ENCODE peak calls at places on chromosomes 12 and 14, in six cellular contexts. M is sigmoid colon, W is ovary, Z is IMR-90, R is gastrocnemius medialis, B is uterus. P is an unnamed sample.

GRCh38 chr14:81591266-81591665 is 57.6 kb upstream of the SEL1L start:
- DNase-seq in W (no peak), Z (no peak), M (no peak), R (no peak), B (no peak), P (no peak)

GRCh38 chr12:47616440-47616839 is 89.4 kb downstream of the RPAP3 start:
- DNase-seq in M (no peak), R (no peak), B (no peak), Z (no peak), W (no peak), P (no peak)

GRCh38 chr14:98916036-98916435 is 356.0 kb downstream of the BCL11B start:
- DNase-seq in M (no peak), W (no peak), R (no peak), Z (no peak), B (no peak), P (no peak)

GRCh38 chr14:76101980-76102379 is 49.7 kb upstream of the GPATCH2L start:
- DNase-seq in R (no peak), W (no peak), Z (no peak), M (no peak), B (no peak), P (no peak)

GRCh38 chr14:67137744-67138371 is 51.4 kb upstream of the GARIN2 start:
- DNase-seq in R (no peak), B (no peak), M (no peak), W (no peak), Z (peak), P (no peak)

GRCh38 chr14:104343690-104344640 is 205.6 kb downstream of the KIF26A start:
- DNase-seq in Z (no peak), M (peak), R (no peak), B (no peak), W (peak), P (no peak)

GRCh38 chr12:6817056-6817455 is 4.6 kb upstream of the GPR162 start:
- DNase-seq in W (no peak), Z (no peak), B (no peak), M (no peak), R (no peak), P (no peak)

GRCh38 chr14:89160437-89160836 is 256.6 kb downstream of the FOXN3 start:
- DNase-seq in B (no peak), R (no peak), M (no peak), W (no peak), Z (no peak), P (no peak)

GRCh38 chr14:30375280-30375892 is 183.6 kb upstream of the G2E3 start:
- DNase-seq in B (peak), M (no peak), Z (peak), W (peak), R (peak), P (peak)

GRCh38 chr14:102248121-102248520 is 56.8 kb downstream of the MOK start:
- DNase-seq in Z (peak), M (no peak), W (no peak), B (no peak), R (no peak), P (no peak)

GRCh38 chr14:58829594-58829993 is 191.8 kb downstream of the DACT1 start:
- DNase-seq in R (no peak), W (no peak), B (no peak), M (no peak), Z (peak), P (no peak)

GRCh38 chr12:50059440-50060119 is 2.2 kb downstream of the ASIC1 start:
- DNase-seq in W (no peak), M (no peak), B (no peak), R (no peak), Z (peak), P (no peak)

GRCh38 chr14:54640480-54640879 is 73.6 kb downstream of the SAMD4A start:
- DNase-seq in W (no peak), B (no peak), R (no peak), M (no peak), Z (no peak), P (no peak)

GRCh38 chr12:88245905-88246304 is 103.8 kb downstream of the TMTC3 start:
- DNase-seq in B (no peak), W (no peak), Z (no peak), M (no peak), R (no peak), P (no peak)

GRCh38 chr12:96858162-96858561 is 48.9 kb upstream of the NEDD1 start:
- DNase-seq in Z (no peak), B (no peak), R (no peak), W (no peak), M (no peak), P (no peak)

GRCh38 chr14:68952544-68953535 is 26.3 kb downstream of the ACTN1 start:
- DNase-seq in B (peak), Z (peak), M (peak), W (peak), R (no peak), P (peak)

GRCh38 chr14:47590763-47591162 is 84.6 kb downstream of the MDGA2 start:
- DNase-seq in B (no peak), M (no peak), Z (no peak), R (no peak), W (no peak), P (no peak)

GRCh38 chr12:76883151-76883550 is 4.3 kb upstream of the CSRP2 start:
- DNase-seq in Z (peak), B (no peak), M (no peak), W (no peak), R (no peak), P (no peak)

GRCh38 chr12:87086118-87086891 is 830.1 kb upstream of the MGAT4C start:
- DNase-seq in W (no peak), B (no peak), Z (peak), M (no peak), R (no peak), P (no peak)

GRCh38 chr12:71157601-71158233 is at the start of gene TSPAN8:
- DNase-seq in W (no peak), Z (no peak), M (no peak), R (peak), B (no peak), P (no peak)

GRCh38 chr14:67820428-67820881 is 876 bp downstream of the RAD51B start:
- DNase-seq in B (no peak), W (no peak), R (no peak), Z (peak), M (no peak), P (no peak)

GRCh38 chr12:45557020-45557419 is 172.5 kb upstream of the ARID2 start:
- DNase-seq in R (no peak), W (no peak), B (no peak), M (no peak), Z (no peak), P (no peak)

GRCh38 chr14:103385994-103386491 is 828 bp downstream of the MARK3 start:
- DNase-seq in B (no peak), R (peak), M (peak), W (peak), Z (peak), P (peak)

GRCh38 chr14:91253795-91254323 is 9.4 kb upstream of the GPR68 start:
- DNase-seq in W (no peak), B (no peak), M (no peak), Z (no peak), R (no peak), P (peak)

GRCh38 chr14:50668008-50668851 is at the start of gene SAV1:
- DNase-seq in Z (peak), M (peak), W (peak), B (peak), R (peak), P (peak)

GRCh38 chr12:108468149-108468968 is 46.7 kb upstream of the FICD start:
- DNase-seq in Z (peak), M (no peak), B (no peak), R (no peak), W (no peak), P (no peak)

GRCh38 chr12:109999983-110000505 is 814 bp downstream of the ANKRD13A start:
- DNase-seq in W (peak), B (no peak), M (no peak), Z (no peak), R (no peak), P (peak)

GRCh38 chr12:50291377-50291776 is 8.1 kb upstream of the LIMA1 start:
- DNase-seq in R (no peak), W (no peak), M (no peak), Z (no peak), B (no peak), P (no peak)

GRCh38 chr12:107544947-107545346 is 140.7 kb upstream of the PWP1 start:
- DNase-seq in W (no peak), B (no peak), M (no peak), Z (no peak), R (no peak), P (no peak)

GRCh38 chr12:116368196-116369194 is 91.0 kb upstream of the MED13L start:
- DNase-seq in Z (no peak), M (no peak), B (no peak), R (no peak), W (no peak), P (peak)

GRCh38 chr12:102962986-102963385 is 5.5 kb downstream of the ASCL1 start:
- DNase-seq in Z (no peak), M (no peak), R (no peak), W (no peak), B (no peak), P (no peak)

GRCh38 chr14:99702115-99702514 is 18.0 kb downstream of the CYP46A1 start:
- DNase-seq in B (no peak), M (no peak), W (no peak), Z (no peak), R (no peak), P (no peak)

GRCh38 chr14:60514378-60515243 is 5.7 kb downstream of the SIX6 start:
- DNase-seq in Z (no peak), B (no peak), R (peak), M (no peak), W (no peak), P (no peak)

GRCh38 chr14:52954346-52955214 is 3.7 kb upstream of the FERMT2 start:
- DNase-seq in M (peak), W (no peak), R (no peak), B (peak), Z (peak), P (no peak)

GRCh38 chr12:74499192-74499591 is 38.4 kb upstream of the ATXN7L3B start:
- DNase-seq in W (no peak), M (no peak), Z (no peak), B (no peak), R (no peak), P (no peak)
- TF ChIP-seq POLR2A in W (no peak), M (no peak), Z (no peak), B (no peak), R (no peak), P (no peak)

DNA sequence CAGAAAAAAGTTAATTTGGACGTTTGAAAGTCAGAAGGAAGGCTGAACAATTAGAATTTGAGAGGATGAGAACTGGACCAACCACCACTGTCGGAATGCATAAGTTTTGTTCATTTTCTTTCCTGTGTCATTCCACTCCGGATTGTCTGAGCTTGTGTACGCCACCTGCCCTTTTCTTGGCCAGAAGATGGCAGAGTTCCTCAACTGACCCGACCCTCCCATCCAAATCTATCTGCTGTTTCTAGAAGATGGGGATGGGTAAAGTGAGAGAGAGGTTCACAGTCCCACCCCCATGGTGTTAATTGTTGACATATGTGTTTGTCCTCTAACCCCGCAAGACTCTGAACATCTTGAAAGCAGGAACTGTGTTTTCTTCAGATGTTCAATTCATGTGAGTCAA is 388.0 kb downstream of the VRK1 start:
- DNase-seq in Z (no peak), R (no peak), B (no peak), M (no peak), W (no peak), P (no peak)
- TF ChIP-seq CTCF in Z (no peak), R (no peak), B (no peak), M (no peak), W (no peak), P (peak)

DNA sequence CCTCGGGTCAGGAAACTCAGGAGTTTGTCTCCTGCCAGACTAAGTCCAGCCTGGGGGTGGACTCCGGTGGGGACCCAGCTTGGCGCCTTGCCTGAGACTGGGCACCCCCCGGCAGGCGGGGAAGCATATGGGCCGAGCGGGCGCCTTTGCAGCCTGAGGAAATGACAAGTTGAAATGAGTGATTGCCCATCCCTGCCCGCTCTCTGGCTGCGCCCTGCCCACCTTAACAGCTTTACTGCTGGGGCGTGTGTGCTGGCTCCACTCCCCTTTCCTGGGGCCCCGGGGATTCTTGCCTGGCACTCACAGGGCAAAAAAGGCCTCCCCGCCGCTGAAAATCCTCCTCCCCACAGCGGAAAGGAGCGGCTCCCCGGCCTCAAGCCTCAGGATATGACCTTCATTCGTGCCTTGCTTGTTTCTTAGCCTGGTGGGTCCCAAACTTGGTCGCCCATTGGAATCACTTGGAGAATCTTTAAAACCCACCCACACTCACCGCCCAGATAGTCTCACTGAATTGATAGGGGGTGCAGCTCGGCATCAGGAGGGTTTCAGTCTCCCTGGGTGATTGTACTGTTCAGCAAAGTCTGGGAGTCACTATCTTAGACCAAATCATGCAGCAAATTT is 1.5 kb downstream of the RFLNA start:
- DNase-seq in M (no peak), W (no peak), R (no peak), Z (no peak), B (no peak), P (peak)
- TF ChIP-seq POLR2A in M (peak), W (no peak), R (no peak), Z (no peak), B (no peak), P (no peak)

GRCh38 chr12:114858388-114859146 is 174.6 kb upstream of the TBX3 start:
- DNase-seq in Z (no peak), B (no peak), R (no peak), M (no peak), W (no peak), P (no peak)
- TF ChIP-seq CTCF in Z (no peak), B (no peak), R (no peak), M (no peak), W (no peak), P (no peak)

DNA sequence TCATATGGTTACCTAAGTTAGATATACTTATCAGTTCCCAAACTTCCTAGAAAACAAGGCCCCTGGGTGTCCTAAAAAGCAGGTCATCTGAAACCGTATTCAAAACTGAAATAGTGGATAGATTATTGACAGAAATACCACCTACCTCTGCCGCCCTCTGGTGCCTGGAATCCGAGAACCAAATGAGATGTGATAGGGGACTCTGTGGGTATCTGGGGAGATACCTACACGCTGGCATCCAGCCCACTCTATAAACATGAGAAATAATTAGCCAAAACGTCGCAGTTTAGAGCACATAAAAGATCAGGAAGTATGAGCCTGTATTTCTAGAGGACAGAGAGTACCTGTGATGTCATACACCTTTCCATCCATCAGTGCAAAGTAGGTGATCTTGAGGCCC is 4.4 kb downstream of the ORMDL2 start:
- DNase-seq in M (no peak), Z (no peak), B (no peak), R (no peak), W (no peak), P (no peak)
- TF ChIP-seq POLR2A in M (no peak), Z (no peak), B (no peak), R (no peak), W (no peak), P (no peak)

DNA sequence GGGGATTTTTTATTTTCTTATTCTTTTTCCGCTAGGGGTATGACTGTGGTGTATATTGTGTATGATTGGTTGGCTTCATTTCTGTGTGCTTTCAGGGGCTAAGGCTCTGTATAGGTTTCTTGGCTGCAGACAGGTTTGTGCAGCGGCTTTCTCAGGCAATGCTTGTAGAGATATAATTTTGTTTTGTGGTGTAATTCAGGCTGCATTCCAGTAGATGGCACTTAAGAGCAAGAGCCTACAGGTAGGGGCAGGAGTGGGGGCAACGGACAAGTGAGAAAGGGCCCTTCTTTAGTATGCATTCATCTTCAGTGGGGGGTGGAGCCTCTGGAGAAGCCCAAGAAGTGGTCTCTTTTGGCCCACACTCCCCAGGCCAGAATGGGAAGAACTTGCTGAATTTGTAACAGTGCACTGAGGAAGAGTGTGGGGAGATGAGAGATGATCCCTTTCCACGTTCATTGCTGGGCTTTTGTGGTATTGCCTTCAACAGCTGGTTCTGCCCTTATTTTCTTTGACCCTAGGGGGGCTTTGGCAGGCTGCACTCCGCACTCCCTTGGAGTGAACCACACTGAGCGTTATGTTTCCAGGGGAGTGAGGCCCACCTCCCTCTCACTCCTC is 78.6 kb downstream of the IFNG-AS1 start:
- DNase-seq in M (no peak), W (no peak), R (no peak), Z (no peak), B (no peak), P (no peak)
- TF ChIP-seq CTCF in M (no peak), W (no peak), R (peak), Z (peak), B (no peak), P (no peak)

DNA sequence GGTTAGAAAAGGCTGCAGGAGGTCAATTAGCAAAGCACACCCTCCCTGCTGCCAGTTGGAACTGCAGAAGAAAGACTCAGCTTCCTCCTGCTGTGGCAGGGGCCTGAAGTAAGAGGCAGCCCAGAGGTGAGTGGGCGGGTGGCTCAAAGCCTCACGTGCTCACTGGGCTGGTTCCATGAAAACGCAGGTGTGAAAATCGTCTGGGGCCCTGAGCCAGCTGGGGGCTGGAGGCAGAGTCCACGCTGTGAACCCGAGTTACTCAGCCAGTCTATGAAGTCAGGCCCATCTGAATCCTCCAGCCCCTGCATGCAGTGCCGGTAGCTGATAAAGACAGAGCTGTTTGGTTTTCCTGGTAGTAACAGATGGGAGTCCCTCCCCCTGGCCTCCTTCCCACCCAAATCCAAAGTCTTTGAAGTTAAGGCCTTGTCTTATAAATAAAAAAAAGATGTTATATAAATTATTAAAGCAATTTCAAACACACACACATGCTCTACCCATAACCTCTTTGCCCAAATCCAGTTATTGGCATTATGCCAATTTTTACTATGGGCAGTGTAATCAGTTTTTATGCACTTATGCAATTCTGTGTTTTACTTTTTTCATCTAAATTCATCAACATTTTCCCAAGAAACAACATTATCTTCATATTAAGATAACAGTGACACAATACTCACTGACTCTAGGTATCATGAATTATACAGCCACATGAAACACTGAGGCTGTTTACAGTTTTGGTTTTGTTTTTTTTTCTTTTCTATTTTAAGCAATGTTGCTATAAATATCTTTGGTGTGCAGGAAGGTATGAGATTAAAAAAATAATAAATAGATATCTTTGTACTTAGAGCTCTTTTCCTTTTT is 57.9 kb upstream of the PNMA1 start:
- DNase-seq in Z (peak), B (peak), M (no peak), W (peak), R (peak), P (peak)
- TF ChIP-seq POLR2A in Z (no peak), B (no peak), M (no peak), W (no peak), R (no peak), P (no peak)

DNA sequence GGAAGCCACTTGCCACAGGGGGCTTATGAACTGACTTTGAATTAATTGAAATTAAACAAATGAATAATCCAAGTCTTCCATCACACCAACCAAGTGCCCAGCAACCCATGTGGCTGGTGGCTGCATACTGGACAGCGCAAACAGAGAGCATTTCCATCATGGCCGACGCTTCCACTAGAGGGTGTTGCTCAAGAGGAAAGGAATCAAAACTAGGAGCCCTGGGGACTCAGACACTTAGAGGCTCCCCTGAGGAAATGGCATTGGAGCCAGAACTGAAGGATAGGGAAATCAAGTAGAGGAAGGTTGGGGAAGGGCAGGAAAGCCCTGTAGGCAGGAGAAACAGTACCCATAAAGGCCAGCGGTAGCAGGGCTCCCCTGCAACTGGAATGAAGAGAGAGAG is 50.6 kb upstream of the NUAK1 start:
- DNase-seq in B (no peak), W (no peak), Z (no peak), M (no peak), R (no peak), P (no peak)
- TF ChIP-seq CTCF in B (no peak), W (no peak), Z (no peak), M (no peak), R (no peak), P (no peak)

P was measured in spleen.